ENCODE peak calls at places on chromosome 15, in six cellular contexts. Y is DND-41, N is neural progenitor cell, G is IMR-90, M is endothelial cell of umbilical vein, Q is OCI-LY7. P is an unnamed sample.

GRCh38 chr15:85583404-85584390 is 203.3 kb downstream of the AKAP13 start:
- DNase-seq in N (peak; percentile 38), M (peak; percentile 81), Q (peak; percentile 77), Y (no peak), G (peak; percentile 68), P (no peak)

GRCh38 chr15:27486036-27486435 is 515.1 kb downstream of the GABRG3 start:
- DNase-seq in N (no peak), Q (no peak), G (no peak), Y (no peak), M (no peak), P (no peak)

GRCh38 chr15:95680693-95681092 is 649.8 kb upstream of the NR2F2 start:
- DNase-seq in Y (no peak), Q (no peak), M (no peak), N (no peak), G (peak; percentile 41), P (no peak)

GRCh38 chr15:60961541-60961940 is 267.6 kb downstream of the RORA start:
- DNase-seq in G (no peak), N (no peak), Y (no peak), M (peak; percentile 68), Q (no peak), P (no peak)

GRCh38 chr15:94258246-94258645 is 26.9 kb downstream of the MCTP2 start:
- DNase-seq in N (no peak), G (no peak), M (no peak), Q (peak; percentile 91), Y (no peak), P (no peak)

GRCh38 chr15:65712415-65712814 is 79.7 kb downstream of the DENND4A start:
- DNase-seq in M (no peak), N (no peak), Y (no peak), Q (no peak), G (no peak), P (no peak)

GRCh38 chr15:67863442-67863987 is 23.7 kb upstream of the RNU6-1 start:
- DNase-seq in Q (peak; percentile 89), M (peak; percentile 65), G (peak; percentile 71), N (peak; percentile 93), Y (peak; percentile 77), P (peak; percentile 87)

GRCh38 chr15:78149805-78150751 is 916 bp downstream of the IDH3A start:
- DNase-seq in M (peak; percentile 36), Q (peak; percentile 44), N (peak; percentile 54), G (no peak), Y (no peak), P (no peak)

GRCh38 chr15:81189583-81190283 is 6.9 kb upstream of the IL16 start:
- DNase-seq in M (no peak), Q (no peak), G (peak; percentile 99), Y (no peak), N (no peak), P (no peak)

GRCh38 chr15:69454953-69455352 is 2.3 kb downstream of the RPLP1 start:
- DNase-seq in M (no peak), G (no peak), Q (no peak), N (no peak), Y (no peak), P (no peak)
- H4K20me1 ChIP-seq in M (peaks cover 9% of the 10 kb centered on the region), G (peaks cover 55% of the 10 kb centered on the region), Q (peaks cover 48% of the 10 kb centered on the region), N (peaks cover 39% of the 10 kb centered on the region), Y (peaks cover 32% of the 10 kb centered on the region), P (no peaks in the 10 kb centered on the region)

GRCh38 chr15:29773000-29773399 is 49.3 kb downstream of the TJP1 start:
- DNase-seq in N (no peak), G (no peak), Q (no peak), Y (no peak), M (no peak), P (no peak)

GRCh38 chr15:29778382-29778781 is 43.9 kb downstream of the TJP1 start:
- DNase-seq in M (no peak), Y (no peak), G (no peak), Q (no peak), N (no peak), P (no peak)

GRCh38 chr15:29773816-29774215 is 48.5 kb downstream of the TJP1 start:
- DNase-seq in Y (no peak), Q (no peak), M (no peak), G (no peak), N (no peak), P (no peak)

GRCh38 chr15:29774900-29775299 is 47.4 kb downstream of the TJP1 start:
- DNase-seq in N (no peak), Q (no peak), M (no peak), G (peak; percentile 86), Y (no peak), P (no peak)

GRCh38 chr15:29776859-29777258 is 45.4 kb downstream of the TJP1 start:
- DNase-seq in N (no peak), M (no peak), G (no peak), Q (no peak), Y (no peak), P (no peak)
- H4K20me1 ChIP-seq in N (peaks cover 53% of the 10 kb centered on the region), M (peaks cover 15% of the 10 kb centered on the region), G (peaks cover 44% of the 10 kb centered on the region), Q (no peaks in the 10 kb centered on the region), Y (no peaks in the 10 kb centered on the region), P (no peaks in the 10 kb centered on the region)

GRCh38 chr15:56202737-56203136 is 40.9 kb downstream of the RFX7 start:
- DNase-seq in Q (no peak), M (no peak), G (no peak), Y (no peak), N (no peak), P (no peak)

GRCh38 chr15:56194035-56194434 is 49.6 kb downstream of the RFX7 start:
- DNase-seq in Y (no peak), N (no peak), G (peak; percentile 33), M (no peak), Q (no peak), P (no peak)

GRCh38 chr15:56199038-56199437 is 44.6 kb downstream of the RFX7 start:
- DNase-seq in M (no peak), Y (no peak), Q (no peak), N (no peak), G (no peak), P (no peak)
- H4K20me1 ChIP-seq in M (peaks cover 8% of the 10 kb centered on the region), Y (peaks cover 28% of the 10 kb centered on the region), Q (peaks cover under 1% of the 10 kb centered on the region), N (peaks cover 21% of the 10 kb centered on the region), G (peaks cover 23% of the 10 kb centered on the region), P (peaks cover 3% of the 10 kb centered on the region)

GRCh38 chr15:38255690-38256089 is 3.1 kb downstream of the SPRED1 start:
- DNase-seq in N (no peak), Y (no peak), G (no peak), Q (no peak), M (no peak), P (no peak)

GRCh38 chr15:38260077-38260476 is 7.4 kb downstream of the SPRED1 start:
- DNase-seq in M (no peak), N (peak; percentile 29), Y (no peak), G (peak; percentile 32), Q (no peak), P (no peak)

GRCh38 chr15:38254065-38254883 is 1.6 kb downstream of the SPRED1 start:
- DNase-seq in G (peak; percentile 68), N (peak; percentile 53), Q (peak; percentile 86), Y (no peak), M (peak; percentile 75), P (no peak)

GRCh38 chr15:38257676-38258075 is 5.0 kb downstream of the SPRED1 start:
- DNase-seq in N (no peak), Q (no peak), M (no peak), Y (no peak), G (no peak), P (no peak)

GRCh38 chr15:38259134-38259533 is 6.5 kb downstream of the SPRED1 start:
- DNase-seq in M (no peak), Q (no peak), Y (no peak), N (no peak), G (no peak), P (no peak)
- H4K20me1 ChIP-seq in M (peaks cover 10% of the 10 kb centered on the region), Q (peaks cover 15% of the 10 kb centered on the region), Y (no peaks in the 10 kb centered on the region), N (peaks cover 100% of the 10 kb centered on the region), G (peaks cover 77% of the 10 kb centered on the region), P (no peaks in the 10 kb centered on the region)

GRCh38 chr15:22844421-22845288 is 6.2 kb downstream of the NIPA2 start:
- DNase-seq in M (no peak), G (no peak), Y (no peak), Q (no peak), N (no peak), P (no peak)
- H4K20me1 ChIP-seq in M (peaks cover 4% of the 10 kb centered on the region), G (peaks cover 24% of the 10 kb centered on the region), Y (peaks cover 46% of the 10 kb centered on the region), Q (peaks cover 48% of the 10 kb centered on the region), N (peaks cover 53% of the 10 kb centered on the region), P (no peaks in the 10 kb centered on the region)

DNA sequence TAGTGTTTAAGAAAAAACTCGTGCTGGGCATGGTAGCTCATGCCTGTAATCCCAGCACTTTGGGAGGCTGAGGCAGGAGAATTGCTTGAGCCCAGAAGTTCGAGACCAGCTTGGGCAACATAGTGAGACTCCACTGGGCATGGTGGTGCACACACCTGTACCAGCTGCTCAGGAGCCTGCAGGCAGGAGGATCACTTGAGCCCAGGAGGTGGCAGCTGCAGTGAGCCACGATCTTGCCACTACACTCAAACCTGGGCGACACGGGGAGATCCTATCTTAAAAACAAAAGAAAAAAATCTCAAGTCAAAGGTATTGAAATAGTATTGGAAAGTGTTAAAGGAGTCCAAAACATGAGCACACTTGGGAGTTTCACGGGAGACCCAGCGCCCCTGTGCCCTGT is 14.0 kb downstream of the KLF13 start:
- DNase-seq in N (no peak), Y (no peak), G (no peak), Q (no peak), M (no peak), P (no peak)
- H4K20me1 ChIP-seq in N (peaks cover 90% of the 10 kb centered on the region), Y (peaks cover 98% of the 10 kb centered on the region), G (peaks cover 96% of the 10 kb centered on the region), Q (peaks cover 42% of the 10 kb centered on the region), M (no peaks in the 10 kb centered on the region), P (peaks cover 3% of the 10 kb centered on the region)

GRCh38 chr15:55186331-55186730 is 10.4 kb downstream of the RSL24D1 start:
- DNase-seq in N (no peak), Q (no peak), G (no peak), Y (no peak), M (peak; percentile 72), P (no peak)
- H4K20me1 ChIP-seq in N (peaks cover 31% of the 10 kb centered on the region), Q (peaks cover under 1% of the 10 kb centered on the region), G (peaks cover 14% of the 10 kb centered on the region), Y (peaks cover 37% of the 10 kb centered on the region), M (peaks cover 5% of the 10 kb centered on the region), P (no peaks in the 10 kb centered on the region)